ENCODE peak calls at places on chromosomes 3 and 15, in four cellular contexts. P is uterus, Y is ovary, L is stomach. J is an unnamed sample.

GRCh38 chr3:20245781-20246180 is 59.8 kb upstream of the SGO1 start:
- DNase-seq in P (no peak), Y (no peak), L (no peak), J (no peak)

GRCh38 chr3:125160911-125161371 is 51.6 kb downstream of the SLC12A8 start:
- DNase-seq in P (no peak), Y (no peak), L (no peak), J (no peak)

GRCh38 chr15:68278345-68279217 is 1.0 kb downstream of the FEM1B start:
- DNase-seq in P (no peak), Y (no peak), L (no peak), J (no peak)

GRCh38 chr15:81195339-81195864 is 1.3 kb upstream of the IL16 start:
- DNase-seq in P (no peak), Y (no peak), L (no peak), J (no peak)

GRCh38 chr15:28887344-28888174 is 1.8 kb downstream of the APBA2 start:
- DNase-seq in P (no peak), Y (no peak), L (no peak), J (no peak)

GRCh38 chr3:151356791-151357460 is 27.6 kb upstream of the P2RY13 start:
- DNase-seq in P (no peak), Y (no peak), L (no peak), J (no peak)

GRCh38 chr3:114418724-114419543 is 125.1 kb downstream of the TIGIT start:
- DNase-seq in P (no peak), Y (no peak), L (no peak), J (no peak)

GRCh38 chr3:4776980-4777581 is 202.2 kb upstream of the BHLHE40 start:
- DNase-seq in P (no peak), Y (no peak), L (no peak), J (no peak)

GRCh38 chr3:59426851-59427565 is 377.2 kb upstream of the CFAP20DC start:
- DNase-seq in P (no peak), Y (no peak), L (no peak), J (no peak)

GRCh38 chr3:108835101-108835500 is 12.5 kb downstream of the TRAT1 start:
- DNase-seq in P (no peak), Y (no peak), L (no peak), J (no peak)

GRCh38 chr3:171057075-171057474 is 30.6 kb upstream of the SLC2A2 start:
- DNase-seq in P (no peak), Y (no peak), L (no peak), J (no peak)

GRCh38 chr15:52439470-52439869 is 89.2 kb downstream of the MYO5A start:
- DNase-seq in P (no peak), Y (no peak), L (no peak), J (no peak)

GRCh38 chr3:67090472-67090871 is 92.4 kb downstream of the KBTBD8 start:
- DNase-seq in P (no peak), Y (no peak), L (no peak), J (no peak)

GRCh38 chr15:56211064-56211463 is 32.6 kb downstream of the RFX7 start:
- DNase-seq in P (no peak), Y (no peak), L (no peak), J (no peak)

GRCh38 chr15:74863239-74864056 is 9.7 kb downstream of the SCAMP2 start:
- DNase-seq in P (no peak), Y (no peak), L (no peak), J (no peak)

GRCh38 chr3:88810455-88810854 is 297.0 kb upstream of the EPHA3 start:
- DNase-seq in P (no peak), Y (no peak), L (no peak), J (no peak)

GRCh38 chr3:46575577-46576222 is 9.6 kb upstream of the LRRC2 start:
- DNase-seq in P (no peak), Y (no peak), L (no peak), J (no peak)

GRCh38 chr15:37260255-37260654 is 159.9 kb upstream of the MEIS2 start:
- DNase-seq in P (no peak), Y (no peak), L (no peak), J (no peak)

GRCh38 chr15:81023483-81024264 is 23.0 kb downstream of the TLNRD1 start:
- DNase-seq in P (peak), Y (peak), L (no peak), J (peak)

GRCh38 chr3:11637901-11638668 is 5.6 kb downstream of the VGLL4 start:
- DNase-seq in P (no peak), Y (no peak), L (no peak), J (no peak)

GRCh38 chr3:187694801-187695200 is 7.6 kb downstream of the RTP2 start:
- DNase-seq in P (no peak), Y (no peak), L (no peak), J (no peak)

GRCh38 chr15:89383635-89384604 is 49.3 kb upstream of the POLG start:
- DNase-seq in P (peak), Y (peak), L (no peak), J (no peak)

GRCh38 chr3:136414476-136414875 is 164.3 kb downstream of the PCCB start:
- DNase-seq in P (no peak), Y (no peak), L (no peak), J (no peak)

GRCh38 chr15:87369269-87369668 is 887.3 kb downstream of the NTRK3 start:
- DNase-seq in P (no peak), Y (no peak), L (no peak), J (no peak)

GRCh38 chr3:34106879-34107278 is 308.4 kb downstream of the PDCD6IP start:
- DNase-seq in P (no peak), Y (no peak), L (peak), J (no peak)

GRCh38 chr15:25712192-25712960 is 150.8 kb downstream of the ATP10A start:
- DNase-seq in P (no peak), Y (no peak), L (no peak), J (no peak)

DNA sequence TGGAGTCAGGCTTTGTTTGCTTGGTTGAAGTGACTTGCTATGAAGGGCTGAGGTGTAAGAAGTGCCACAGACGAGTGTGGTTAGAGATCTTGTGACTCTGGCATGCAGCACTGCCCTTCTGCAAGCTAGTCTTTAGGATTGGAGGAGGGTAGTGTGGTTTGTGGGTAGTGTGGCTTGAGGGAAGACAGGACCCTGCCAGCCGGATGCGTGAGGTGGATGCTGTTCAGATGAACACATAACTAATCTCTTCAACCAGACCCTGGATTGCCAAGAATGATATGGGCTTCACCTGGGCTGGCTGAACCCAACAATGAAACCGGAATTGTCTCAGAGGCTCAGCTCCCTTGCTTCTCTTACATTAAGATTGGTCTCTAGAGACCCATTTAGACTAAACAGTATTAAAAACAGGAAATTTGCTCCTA is 32.7 kb downstream of the STARD9 start:
- DNase-seq in P (no peak), Y (no peak), L (no peak), J (no peak)
- H3K4me3 ChIP-seq in P (no peak), Y (no peak), L (no peak), J (no peak)

DNA sequence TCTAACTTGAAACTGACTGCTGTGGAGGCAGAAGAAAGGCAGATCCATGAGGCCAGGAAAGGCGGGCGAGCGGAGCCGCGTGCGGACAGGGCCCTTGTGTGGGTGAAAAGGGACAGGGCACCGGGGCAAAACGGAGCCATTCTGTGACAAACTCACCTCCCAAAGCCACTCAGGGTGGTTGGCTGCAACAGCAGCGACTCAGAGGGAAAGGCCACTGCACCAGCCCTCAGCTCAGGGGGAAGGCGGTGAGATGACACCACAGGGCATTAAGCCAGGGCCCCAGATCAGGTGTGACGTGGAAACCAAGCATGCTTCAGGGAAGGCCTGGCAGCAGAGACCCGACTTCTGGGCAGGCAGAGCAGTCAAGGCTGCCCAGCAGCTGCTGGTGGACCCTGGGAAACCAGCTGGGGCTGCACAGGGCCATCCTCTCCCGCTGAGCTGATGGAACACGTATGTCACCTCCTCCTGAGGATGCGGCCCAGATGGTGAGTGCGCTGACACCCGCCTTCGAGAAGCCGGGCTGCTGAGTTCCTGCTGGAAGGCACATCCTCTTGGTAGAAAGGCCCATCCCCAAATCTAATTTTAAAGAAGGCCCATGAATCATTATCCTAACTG is 82.3 kb downstream of the CHSY1 start:
- DNase-seq in P (no peak), Y (no peak), L (no peak), J (no peak)
- TF ChIP-seq POLR2A in P (no peak), Y (no peak), L (no peak), J (no peak)

DNA sequence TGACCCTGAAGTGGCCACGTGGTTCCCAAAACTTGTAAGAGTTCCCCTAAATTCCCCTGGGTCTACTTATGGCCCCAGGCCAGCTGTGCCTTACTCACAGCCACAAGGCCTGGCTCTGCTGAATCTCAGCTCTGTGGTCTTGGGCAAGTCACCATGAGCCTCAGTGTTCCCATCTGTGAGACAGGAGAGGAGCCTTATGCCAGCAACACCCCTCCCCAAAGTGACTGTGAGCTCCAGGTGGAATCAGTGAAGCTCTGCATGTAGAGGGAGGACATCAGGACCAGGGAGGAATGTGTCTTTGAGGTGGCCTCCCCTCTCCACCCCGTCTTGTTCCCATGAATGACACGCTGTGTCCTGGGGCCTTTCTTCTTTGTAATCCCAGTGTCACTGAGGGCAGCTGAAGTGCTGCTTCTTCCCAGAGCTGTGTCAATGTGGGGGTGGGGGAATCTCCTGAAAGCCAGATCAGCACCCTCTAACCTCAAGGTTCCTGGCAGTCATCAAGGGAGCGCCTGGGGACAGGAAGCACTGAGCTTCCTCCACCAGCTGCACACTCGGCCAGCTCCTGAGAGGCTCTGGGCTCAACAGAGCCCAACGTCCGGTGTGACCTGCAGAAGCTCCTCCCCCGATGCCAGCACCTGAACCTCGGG is 258.9 kb downstream of the UACA start:
- DNase-seq in P (peak), Y (peak), L (peak), J (no peak)
- H3K4me3 ChIP-seq in P (no peak), Y (no peak), L (no peak), J (no peak)

GRCh38 chr3:126525853-126526667 is 2.1 kb downstream of the CHST13 start:
- DNase-seq in P (no peak), Y (no peak), L (no peak), J (peak)

GRCh38 chr3:126522363-126522788 is 1.6 kb upstream of the CHST13 start:
- DNase-seq in P (peak), Y (peak), L (peak), J (peak)

GRCh38 chr3:126524429-126524988 is 554 bp downstream of the CHST13 start:
- DNase-seq in P (no peak), Y (no peak), L (no peak), J (peak)

GRCh38 chr3:126525091-126525852 is 1.3 kb downstream of the CHST13 start:
- DNase-seq in P (no peak), Y (no peak), L (no peak), J (no peak)

DNA sequence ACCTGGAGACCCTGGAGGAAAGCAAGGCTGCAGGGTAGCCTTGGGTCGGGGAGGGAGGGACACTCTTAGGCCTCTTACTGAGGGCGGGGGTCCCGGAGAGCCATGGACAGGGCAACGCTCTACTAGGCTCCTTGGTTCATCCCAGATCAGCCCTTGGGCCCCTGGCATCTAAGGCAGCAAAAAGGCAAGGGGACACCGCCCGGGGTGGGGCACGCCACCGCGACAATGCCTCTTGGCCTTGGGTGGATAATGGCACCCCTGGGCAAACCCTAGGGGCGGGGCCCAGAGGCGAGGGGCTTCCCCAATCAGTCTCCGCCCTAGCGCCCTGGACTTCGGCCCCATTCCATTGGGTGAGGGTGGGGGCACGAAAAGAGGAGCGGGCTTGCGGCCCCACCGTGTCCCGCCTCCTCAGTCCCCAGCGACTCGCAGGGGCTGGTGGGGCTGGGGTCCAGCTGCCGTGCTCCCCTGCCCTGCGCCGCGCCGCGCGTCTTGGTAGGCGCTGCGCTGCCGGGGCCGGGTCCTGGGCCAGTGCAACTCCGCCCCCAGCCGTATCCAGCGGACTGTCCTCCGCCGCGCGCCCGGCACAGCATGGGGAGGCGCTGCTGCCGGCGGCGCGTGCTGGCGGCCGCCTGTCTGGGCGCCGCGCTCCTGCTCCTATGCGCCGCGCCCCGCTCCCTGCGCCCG is at the start of gene CHST13:
- DNase-seq in P (no peak), Y (no peak), L (peak), J (peak)
- TF ChIP-seq POLR2A in P (no peak), Y (no peak), L (no peak), J (peak)

DNA sequence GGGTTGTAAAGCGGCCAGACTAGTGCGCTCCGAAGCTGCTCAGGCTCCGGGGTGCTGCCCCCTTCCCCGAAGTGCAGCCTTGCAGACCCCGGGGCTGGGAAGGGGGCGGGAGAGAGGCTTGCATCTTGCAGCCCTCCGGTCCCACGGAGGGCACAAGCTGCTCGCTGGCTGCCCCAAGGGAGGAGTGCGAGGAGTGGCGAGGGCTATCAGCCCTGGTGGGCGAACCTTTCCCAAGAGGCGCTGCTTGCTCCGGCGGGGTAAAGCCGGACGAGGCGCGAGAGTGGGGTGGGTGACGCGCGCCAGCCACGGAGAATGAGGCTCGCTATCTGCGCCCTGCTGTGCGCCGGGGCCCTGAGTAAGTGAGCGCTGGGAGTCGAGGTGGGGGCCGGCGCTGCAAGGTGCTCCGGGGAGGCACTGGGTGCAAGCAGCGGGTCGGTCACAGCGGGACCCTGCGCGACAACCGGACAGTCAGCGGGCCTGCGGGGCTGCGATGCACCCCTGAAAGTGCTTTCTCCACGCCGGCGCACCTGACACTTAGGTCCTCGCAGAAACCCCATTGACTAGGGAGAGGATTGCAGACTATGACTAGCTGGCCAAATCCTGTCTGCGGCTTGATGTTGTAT is 12.7 kb upstream of the TOPBP1 start:
- DNase-seq in P (no peak), Y (no peak), L (no peak), J (no peak)
- H3K4me3 ChIP-seq in P (no peak), Y (no peak), L (no peak), J (peak)

DNA sequence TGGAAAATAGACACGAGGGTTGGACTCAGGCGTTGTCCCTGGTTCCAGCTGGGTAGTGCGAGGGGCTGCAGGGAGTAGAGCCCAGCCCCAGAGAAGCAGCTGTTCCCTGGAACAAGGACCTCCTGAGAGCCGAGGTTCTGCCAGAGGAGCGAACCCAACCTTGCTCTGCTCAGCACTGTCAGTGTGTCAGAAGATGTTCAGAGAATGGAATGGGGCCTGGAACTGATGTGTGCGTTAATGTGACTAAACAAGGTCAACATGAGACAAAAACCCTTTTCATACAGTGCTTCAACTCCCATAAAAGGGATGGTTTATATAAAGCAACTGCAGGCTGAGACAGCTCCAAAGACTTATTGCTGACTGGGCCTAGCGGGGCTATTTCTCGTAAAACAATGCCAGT is 35.5 kb upstream of the HACD2 start:
- DNase-seq in P (peak), Y (no peak), L (no peak), J (no peak)
- TF ChIP-seq POLR2A in P (peak), Y (no peak), L (no peak), J (no peak)

GRCh38 chr3:56630966-56631365 is 52.1 kb downstream of the TASOR start:
- DNase-seq in P (no peak), Y (no peak), L (no peak), J (no peak)
- H3K4me3 ChIP-seq in P (no peak), Y (no peak), L (no peak), J (no peak)